ENCODE peak calls at places on chromosomes 12 and 14, in five cellular contexts. E is CD4-positive, CD25-positive, alpha-beta regulatory T cell; R is activated T-cell treated with anti-CD3 and anti-CD28 coated beads, Interleukin-2, amount 50 U/mL, for 4 hours; Z is RPMI7951; F is activated T-helper 1 cell treated with anti-CD3 and anti-CD28 coated beads, Interleukin-2, amount 50 U/mL, for 16 hours. S is an unnamed sample.

GRCh38 chr14:99609245-99610117 is 5.5 kb upstream of the CCDC85C start:
- DNase-seq in E (no peak), F (no peak), Z (no peak), R (peak), S (no peak)

GRCh38 chr12:47277071-47277408 is 197.3 kb upstream of the AMIGO2 start:
- DNase-seq in F (no peak), Z (no peak), E (no peak), R (no peak), S (no peak)

GRCh38 chr14:45633220-45633984 is 380.4 kb upstream of the MIS18BP1 start:
- DNase-seq in E (no peak), R (no peak), F (no peak), Z (no peak), S (no peak)

GRCh38 chr14:59849371-59850130 is 21.0 kb downstream of the RTN1 start:
- DNase-seq in F (no peak), Z (no peak), R (no peak), E (no peak), S (no peak)

GRCh38 chr14:36952702-36953101 is 219.7 kb downstream of the SLC25A21 start:
- DNase-seq in R (no peak), Z (peak), E (no peak), F (no peak), S (no peak)

GRCh38 chr12:67940780-67941243 is 48.4 kb upstream of the IFNG-AS1 start:
- DNase-seq in F (no peak), R (no peak), E (no peak), Z (peak), S (no peak)

GRCh38 chr12:50192908-50193307 is 25.7 kb upstream of the CERS5 start:
- DNase-seq in E (no peak), Z (no peak), F (no peak), R (no peak), S (no peak)

GRCh38 chr12:67890726-67891125 is 98.5 kb upstream of the IFNG-AS1 start:
- DNase-seq in R (no peak), E (no peak), Z (no peak), F (no peak), S (no peak)

GRCh38 chr14:106185837-106186233 is 659.5 kb downstream of the TMEM121 start:
- DNase-seq in R (peak), E (no peak), F (peak), Z (no peak), S (no peak)

GRCh38 chr12:47190271-47190750 is 110.6 kb upstream of the AMIGO2 start:
- DNase-seq in F (no peak), Z (peak), R (no peak), E (no peak), S (no peak)

S was measured in CD14-positive monocyte.